ENCODE peak calls at places on chromosome 21, in five cellular contexts. One of them, this sample, is unnamed.

GRCh38 chr21:25368531-25368930 is 238.8 kb downstream of the MRPL39 start:
- DNase-seq in neural progenitor cell: no peak
- DNase-seq in fibroblast of lung: no peak
- DNase-seq in nephron progenitor cell: no peak
- DNase-seq in cardiac muscle cell: no peak
- DNase-seq in this sample: no peak

GRCh38 chr21:46195595-46196195 is 11.4 kb upstream of the SPATC1L start:
- DNase-seq in neural progenitor cell: no peak
- DNase-seq in fibroblast of lung: no peak
- DNase-seq in nephron progenitor cell: no peak
- DNase-seq in cardiac muscle cell: no peak
- DNase-seq in this sample: no peak

GRCh38 chr21:33403786-33404571 is 766 bp downstream of the IFNGR2 start:
- DNase-seq in neural progenitor cell: peak
- DNase-seq in fibroblast of lung: peak
- DNase-seq in nephron progenitor cell: peak
- DNase-seq in cardiac muscle cell: peak
- DNase-seq in this sample: peak

GRCh38 chr21:34263629-34264028 is 100.2 kb upstream of the KCNE2 start:
- DNase-seq in neural progenitor cell: no peak
- DNase-seq in fibroblast of lung: no peak
- DNase-seq in nephron progenitor cell: no peak
- DNase-seq in cardiac muscle cell: no peak
- DNase-seq in this sample: no peak

GRCh38 chr21:15003463-15004135 is 61.2 kb downstream of the NRIP1 start:
- DNase-seq in neural progenitor cell: peak
- DNase-seq in fibroblast of lung: no peak
- DNase-seq in nephron progenitor cell: peak
- DNase-seq in cardiac muscle cell: no peak
- DNase-seq in this sample: peak

GRCh38 chr21:46144464-46145070 is 10.8 kb downstream of the FTCD start:
- DNase-seq in neural progenitor cell: no peak
- DNase-seq in fibroblast of lung: no peak
- DNase-seq in nephron progenitor cell: no peak
- DNase-seq in cardiac muscle cell: no peak
- DNase-seq in this sample: peak

GRCh38 chr21:28971171-28971570 is 21.5 kb downstream of the LTN1 start:
- DNase-seq in neural progenitor cell: peak
- DNase-seq in fibroblast of lung: no peak
- DNase-seq in nephron progenitor cell: no peak
- DNase-seq in cardiac muscle cell: no peak
- DNase-seq in this sample: no peak

GRCh38 chr21:35102488-35103407 is 53.6 kb upstream of the RUNX1 start:
- DNase-seq in neural progenitor cell: no peak
- DNase-seq in fibroblast of lung: peak
- DNase-seq in nephron progenitor cell: no peak
- DNase-seq in cardiac muscle cell: peak
- DNase-seq in this sample: no peak

GRCh38 chr21:35578350-35578782 is 482.0 kb downstream of the SETD4 start:
- DNase-seq in neural progenitor cell: no peak
- DNase-seq in fibroblast of lung: peak
- DNase-seq in nephron progenitor cell: no peak
- DNase-seq in cardiac muscle cell: peak
- DNase-seq in this sample: no peak

GRCh38 chr21:37829043-37829442 is 87.2 kb downstream of the KCNJ6 start:
- DNase-seq in neural progenitor cell: no peak
- DNase-seq in fibroblast of lung: no peak
- DNase-seq in nephron progenitor cell: peak
- DNase-seq in cardiac muscle cell: no peak
- DNase-seq in this sample: no peak

GRCh38 chr21:34202553-34203332 is 129.4 kb downstream of the MRPS6 start:
- DNase-seq in neural progenitor cell: peak
- DNase-seq in fibroblast of lung: peak
- DNase-seq in nephron progenitor cell: peak
- DNase-seq in cardiac muscle cell: peak
- DNase-seq in this sample: peak

DNA sequence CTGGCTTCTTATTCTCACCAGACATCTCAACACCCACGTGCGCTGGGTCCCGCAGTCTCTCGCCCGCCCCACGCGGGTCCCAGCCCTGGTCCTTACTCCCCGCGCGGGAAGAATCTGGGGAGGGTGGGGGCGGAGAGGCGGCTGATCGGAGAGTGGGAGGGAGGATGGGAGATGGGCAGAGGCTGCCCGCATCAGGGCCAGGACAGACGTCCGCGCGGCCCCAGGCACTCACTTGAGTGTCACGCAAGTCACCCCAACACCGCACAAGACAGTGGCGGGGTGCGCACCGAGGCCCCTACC is 6.1 kb upstream of the SIM2 start:
- DNase-seq in neural progenitor cell: no peak
- DNase-seq in fibroblast of lung: no peak
- DNase-seq in nephron progenitor cell: no peak
- DNase-seq in cardiac muscle cell: no peak
- DNase-seq in this sample: peak
- TF ChIP-seq CTCF in neural progenitor cell: no peak
- TF ChIP-seq CTCF in fibroblast of lung: no peak
- TF ChIP-seq CTCF in nephron progenitor cell: no peak
- TF ChIP-seq CTCF in cardiac muscle cell: no peak
- TF ChIP-seq CTCF in this sample: no peak

GRCh38 chr21:16454371-16454770 is 724.6 kb downstream of the USP25 start:
- DNase-seq in neural progenitor cell: no peak
- DNase-seq in fibroblast of lung: peak
- DNase-seq in nephron progenitor cell: no peak
- DNase-seq in cardiac muscle cell: peak
- DNase-seq in this sample: no peak
- TF ChIP-seq CTCF in neural progenitor cell: peak
- TF ChIP-seq CTCF in fibroblast of lung: peak
- TF ChIP-seq CTCF in nephron progenitor cell: no peak
- TF ChIP-seq CTCF in cardiac muscle cell: peak
- TF ChIP-seq CTCF in this sample: no peak

GRCh38 chr21:30408782-30409494 is 13.1 kb downstream of the KRTAP13-1 start:
- DNase-seq in neural progenitor cell: peak
- DNase-seq in fibroblast of lung: peak
- DNase-seq in nephron progenitor cell: peak
- DNase-seq in cardiac muscle cell: peak
- DNase-seq in this sample: peak
- TF ChIP-seq CTCF in neural progenitor cell: peak
- TF ChIP-seq CTCF in fibroblast of lung: no peak
- TF ChIP-seq CTCF in nephron progenitor cell: peak
- TF ChIP-seq CTCF in cardiac muscle cell: peak
- TF ChIP-seq CTCF in this sample: no peak

DNA sequence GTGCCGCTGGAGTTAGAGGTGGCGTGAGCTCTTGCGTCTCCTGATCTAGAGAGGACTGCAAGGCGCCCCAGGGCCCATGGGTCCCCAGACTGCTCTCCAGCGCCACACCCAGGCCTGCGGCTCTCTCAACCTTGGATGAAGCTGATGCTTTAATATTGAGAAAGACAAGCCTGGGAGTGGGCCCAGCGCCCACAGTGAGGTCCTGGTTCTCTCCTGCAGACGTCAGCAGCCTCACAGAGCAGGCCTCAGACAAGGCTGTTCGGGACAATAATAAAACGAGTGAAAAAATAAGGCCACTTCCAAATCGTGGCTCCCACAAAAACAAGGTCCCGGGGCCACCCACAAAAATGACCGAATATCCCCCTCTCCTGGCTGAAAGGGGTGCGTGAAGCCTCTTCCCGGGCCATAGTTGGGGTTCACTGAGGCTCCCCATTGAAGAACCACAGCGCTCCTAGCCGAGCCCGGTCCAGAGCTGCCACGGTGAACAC is 6.0 kb upstream of the DNMT3L start:
- DNase-seq in neural progenitor cell: peak
- DNase-seq in fibroblast of lung: peak
- DNase-seq in nephron progenitor cell: no peak
- DNase-seq in cardiac muscle cell: no peak
- DNase-seq in this sample: peak
- TF ChIP-seq CTCF in neural progenitor cell: peak
- TF ChIP-seq CTCF in fibroblast of lung: no peak
- TF ChIP-seq CTCF in nephron progenitor cell: no peak
- TF ChIP-seq CTCF in cardiac muscle cell: no peak
- TF ChIP-seq CTCF in this sample: no peak

GRCh38 chr21:41832230-41833137 is 46.7 kb downstream of the PRDM15 start:
- DNase-seq in neural progenitor cell: no peak
- DNase-seq in fibroblast of lung: no peak
- DNase-seq in nephron progenitor cell: no peak
- DNase-seq in cardiac muscle cell: no peak
- DNase-seq in this sample: no peak
- TF ChIP-seq CTCF in neural progenitor cell: no peak
- TF ChIP-seq CTCF in fibroblast of lung: no peak
- TF ChIP-seq CTCF in nephron progenitor cell: no peak
- TF ChIP-seq CTCF in cardiac muscle cell: no peak
- TF ChIP-seq CTCF in this sample: no peak